ENCODE peak calls at places on chromosome X, in eight cellular contexts. One of them, this sample, is unnamed.

GRCh38 chrX:17710836-17711235 is 26.5 kb upstream of the SCML1 start:
- DNase-seq in HepG2: peak; percentile 82
- DNase-seq in uterus: no peak
- DNase-seq in suprapubic skin: no peak
- DNase-seq in body of pancreas: no peak
- DNase-seq in heart left ventricle: no peak
- DNase-seq in adrenal gland: no peak
- DNase-seq in IMR-90: peak; percentile 5
- DNase-seq in this sample: no peak

GRCh38 chrX:150731795-150732194 is 38.6 kb downstream of the MTMR1 start:
- DNase-seq in HepG2: no peak
- DNase-seq in uterus: no peak
- DNase-seq in suprapubic skin: no peak
- DNase-seq in body of pancreas: no peak
- DNase-seq in heart left ventricle: peak; percentile 35
- DNase-seq in adrenal gland: no peak
- DNase-seq in IMR-90: peak; percentile 97
- DNase-seq in this sample: no peak

GRCh38 chrX:10952619-10953018 is 158.5 kb upstream of the HCCS start:
- DNase-seq in HepG2: no peak
- DNase-seq in uterus: no peak
- DNase-seq in suprapubic skin: no peak
- DNase-seq in body of pancreas: no peak
- DNase-seq in heart left ventricle: no peak
- DNase-seq in adrenal gland: no peak
- DNase-seq in IMR-90: peak; percentile 20
- DNase-seq in this sample: no peak

GRCh38 chrX:15721911-15722310 is 16.2 kb upstream of the CA5B start:
- DNase-seq in HepG2: no peak
- DNase-seq in uterus: no peak
- DNase-seq in suprapubic skin: no peak
- DNase-seq in body of pancreas: no peak
- DNase-seq in heart left ventricle: no peak
- DNase-seq in adrenal gland: no peak
- DNase-seq in IMR-90: peak; percentile 43
- DNase-seq in this sample: no peak

GRCh38 chrX:14064632-14065432 is 35.1 kb upstream of the GEMIN8 start:
- DNase-seq in HepG2: no peak
- DNase-seq in uterus: no peak
- DNase-seq in suprapubic skin: no peak
- DNase-seq in body of pancreas: no peak
- DNase-seq in heart left ventricle: no peak
- DNase-seq in adrenal gland: no peak
- DNase-seq in IMR-90: peak; percentile 51
- DNase-seq in this sample: no peak

GRCh38 chrX:51825432-51825831 is 68.0 kb upstream of the MAGED1 start:
- DNase-seq in HepG2: no peak
- DNase-seq in uterus: no peak
- DNase-seq in suprapubic skin: no peak
- DNase-seq in body of pancreas: no peak
- DNase-seq in heart left ventricle: no peak
- DNase-seq in adrenal gland: no peak
- DNase-seq in IMR-90: peak; percentile 38
- DNase-seq in this sample: no peak

GRCh38 chrX:46502848-46503247 is 42.4 kb downstream of the ZNF674 start:
- DNase-seq in HepG2: peak; percentile 27
- DNase-seq in uterus: no peak
- DNase-seq in suprapubic skin: no peak
- DNase-seq in body of pancreas: no peak
- DNase-seq in heart left ventricle: no peak
- DNase-seq in adrenal gland: no peak
- DNase-seq in IMR-90: no peak
- DNase-seq in this sample: no peak

GRCh38 chrX:2894885-2895292 is 34.2 kb downstream of the ARSD start:
- DNase-seq in HepG2: peak; percentile 37
- DNase-seq in uterus: peak; percentile 74
- DNase-seq in suprapubic skin: no peak
- DNase-seq in body of pancreas: peak; percentile 39
- DNase-seq in heart left ventricle: no peak
- DNase-seq in adrenal gland: peak; percentile 27
- DNase-seq in IMR-90: peak; percentile 50
- DNase-seq in this sample: no peak

GRCh38 chrX:42109428-42109827 is 186.1 kb upstream of the CASK start:
- DNase-seq in HepG2: no peak
- DNase-seq in uterus: no peak
- DNase-seq in suprapubic skin: no peak
- DNase-seq in body of pancreas: no peak
- DNase-seq in heart left ventricle: no peak
- DNase-seq in adrenal gland: no peak
- DNase-seq in IMR-90: no peak
- DNase-seq in this sample: no peak

GRCh38 chrX:12076046-12076445 is 62.2 kb upstream of the FRMPD4 start:
- DNase-seq in HepG2: no peak
- DNase-seq in uterus: no peak
- DNase-seq in suprapubic skin: no peak
- DNase-seq in body of pancreas: no peak
- DNase-seq in heart left ventricle: no peak
- DNase-seq in adrenal gland: no peak
- DNase-seq in IMR-90: peak; percentile 18
- DNase-seq in this sample: no peak

GRCh38 chrX:97524997-97525396 is 641.3 kb downstream of the RPA4 start:
- DNase-seq in HepG2: no peak
- DNase-seq in uterus: no peak
- DNase-seq in suprapubic skin: no peak
- DNase-seq in body of pancreas: no peak
- DNase-seq in heart left ventricle: no peak
- DNase-seq in adrenal gland: no peak
- DNase-seq in IMR-90: no peak
- DNase-seq in this sample: no peak

GRCh38 chrX:148808825-148809224 is 308.4 kb downstream of the AFF2 start:
- DNase-seq in HepG2: no peak
- DNase-seq in uterus: no peak
- DNase-seq in suprapubic skin: no peak
- DNase-seq in body of pancreas: no peak
- DNase-seq in heart left ventricle: no peak
- DNase-seq in adrenal gland: no peak
- DNase-seq in IMR-90: no peak
- DNase-seq in this sample: no peak

GRCh38 chrX:18354369-18355329 is at the start of gene SCML2:
- DNase-seq in HepG2: peak; percentile 5
- DNase-seq in uterus: peak; percentile 20
- DNase-seq in suprapubic skin: no peak
- DNase-seq in body of pancreas: peak; percentile 40
- DNase-seq in heart left ventricle: peak; percentile 52
- DNase-seq in adrenal gland: peak; percentile 50
- DNase-seq in IMR-90: peak; percentile 21
- DNase-seq in this sample: no peak

GRCh38 chrX:15158350-15158735 is 111.5 kb downstream of the ASB9 start:
- DNase-seq in HepG2: no peak
- DNase-seq in uterus: no peak
- DNase-seq in suprapubic skin: no peak
- DNase-seq in body of pancreas: no peak
- DNase-seq in heart left ventricle: no peak
- DNase-seq in adrenal gland: no peak
- DNase-seq in IMR-90: no peak
- DNase-seq in this sample: no peak

GRCh38 chrX:80812176-80812575 is 2.5 kb upstream of the BRWD3 start:
- DNase-seq in HepG2: peak; percentile 18
- DNase-seq in uterus: no peak
- DNase-seq in suprapubic skin: no peak
- DNase-seq in body of pancreas: no peak
- DNase-seq in heart left ventricle: peak; percentile 50
- DNase-seq in adrenal gland: peak; percentile 9
- DNase-seq in IMR-90: peak; percentile 19
- DNase-seq in this sample: no peak

GRCh38 chrX:38948046-38948445 is 146.8 kb downstream of the MID1IP1 start:
- DNase-seq in HepG2: no peak
- DNase-seq in uterus: no peak
- DNase-seq in suprapubic skin: no peak
- DNase-seq in body of pancreas: no peak
- DNase-seq in heart left ventricle: no peak
- DNase-seq in adrenal gland: no peak
- DNase-seq in IMR-90: no peak
- DNase-seq in this sample: no peak

GRCh38 chrX:21255207-21255606 is 119.0 kb upstream of the CNKSR2 start:
- DNase-seq in HepG2: no peak
- DNase-seq in uterus: no peak
- DNase-seq in suprapubic skin: no peak
- DNase-seq in body of pancreas: no peak
- DNase-seq in heart left ventricle: no peak
- DNase-seq in adrenal gland: no peak
- DNase-seq in IMR-90: no peak
- DNase-seq in this sample: no peak

GRCh38 chrX:129719931-129720520 is 18.8 kb upstream of the XPNPEP2 start:
- DNase-seq in HepG2: no peak
- DNase-seq in uterus: no peak
- DNase-seq in suprapubic skin: no peak
- DNase-seq in body of pancreas: no peak
- DNase-seq in heart left ventricle: no peak
- DNase-seq in adrenal gland: no peak
- DNase-seq in IMR-90: no peak
- DNase-seq in this sample: no peak
- H3K4me1 ChIP-seq in HepG2: peaks cover 18% of the 10 kb centered on the region
- H3K4me1 ChIP-seq in uterus: no peaks in the 10 kb centered on the region
- H3K4me1 ChIP-seq in suprapubic skin: no peaks in the 10 kb centered on the region
- H3K4me1 ChIP-seq in body of pancreas: no peaks in the 10 kb centered on the region
- H3K4me1 ChIP-seq in heart left ventricle: no peaks in the 10 kb centered on the region
- H3K4me1 ChIP-seq in adrenal gland: no peaks in the 10 kb centered on the region
- H3K4me1 ChIP-seq in IMR-90: peaks cover 4% of the 10 kb centered on the region
- H3K4me1 ChIP-seq in this sample: no peaks in the 10 kb centered on the region

DNA sequence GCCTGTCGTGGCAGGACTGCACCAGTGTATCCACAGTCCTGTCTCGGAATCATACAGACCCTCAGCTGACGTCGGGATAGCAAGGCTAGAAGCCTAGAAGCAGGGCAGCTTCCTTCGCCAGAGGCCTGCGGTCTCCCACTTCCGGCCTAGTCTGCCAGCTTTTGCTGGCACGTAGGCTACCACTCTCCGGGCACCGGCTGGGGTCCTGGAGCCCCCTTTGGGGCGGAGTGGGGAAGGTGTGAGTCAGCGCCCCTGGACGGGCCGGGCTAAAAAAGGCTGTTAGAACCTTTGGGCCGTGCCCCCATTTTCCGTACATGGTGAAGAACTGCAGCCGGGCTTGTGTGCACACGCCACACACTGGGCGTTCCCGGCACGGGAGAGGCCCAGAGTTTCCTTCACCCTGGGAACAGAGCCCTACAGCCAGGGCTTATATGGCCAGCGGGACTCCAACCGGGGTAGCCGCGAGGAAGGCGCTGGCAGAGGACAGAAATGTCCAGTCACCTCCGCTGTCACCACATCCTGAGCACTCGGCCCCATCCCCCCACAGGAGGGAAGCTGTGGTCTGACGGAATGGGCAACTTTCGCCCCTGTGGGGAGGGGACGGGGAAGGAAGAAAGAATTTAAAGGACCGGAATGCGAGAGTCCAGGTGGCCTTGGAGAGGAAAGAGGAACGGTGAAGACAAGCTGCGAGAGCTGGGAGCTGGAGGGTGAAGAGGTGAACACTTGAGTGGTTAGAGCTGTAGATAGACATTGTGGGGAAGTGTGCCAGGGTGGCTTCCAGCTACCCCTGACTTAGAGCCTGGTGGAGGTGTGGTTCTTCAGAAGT is 4.6 kb downstream of the MAGIX start:
- DNase-seq in HepG2: no peak
- DNase-seq in uterus: peak; percentile 84
- DNase-seq in suprapubic skin: peak; percentile 83
- DNase-seq in body of pancreas: no peak
- DNase-seq in heart left ventricle: peak; percentile 91
- DNase-seq in adrenal gland: peak; percentile 72
- DNase-seq in IMR-90: peak; percentile 73
- DNase-seq in this sample: no peak
- TF ChIP-seq POLR2A in HepG2: no peak
- TF ChIP-seq POLR2A in uterus: peak; percentile 63
- TF ChIP-seq POLR2A in suprapubic skin: no peak
- TF ChIP-seq POLR2A in body of pancreas: peak; percentile 17
- TF ChIP-seq POLR2A in heart left ventricle: peak; percentile 73
- TF ChIP-seq POLR2A in adrenal gland: peak; percentile 53
- TF ChIP-seq POLR2A in IMR-90: peak; percentile 40
- TF ChIP-seq POLR2A in this sample: no peak

DNA sequence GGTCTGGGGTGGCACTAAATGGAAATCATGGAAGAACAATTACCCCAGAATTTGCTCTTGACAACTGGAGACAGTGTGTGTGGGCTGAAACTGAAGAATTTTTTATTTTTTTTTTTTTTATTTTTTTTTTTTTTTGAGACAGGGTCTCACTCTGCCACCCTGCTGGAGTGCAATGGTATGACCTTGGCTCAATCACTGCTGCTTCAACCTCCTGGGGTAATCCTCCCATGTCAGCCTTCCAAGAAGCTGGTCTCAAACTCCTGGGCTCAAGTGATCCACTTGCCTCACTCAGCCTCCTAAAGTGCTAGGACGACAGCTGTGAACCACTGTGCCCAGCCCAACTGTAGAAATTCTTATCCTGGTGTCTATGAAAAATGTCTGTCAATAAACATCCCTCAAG is 127.9 kb upstream of the MAP3K15 start:
- DNase-seq in HepG2: no peak
- DNase-seq in uterus: no peak
- DNase-seq in suprapubic skin: no peak
- DNase-seq in body of pancreas: no peak
- DNase-seq in heart left ventricle: no peak
- DNase-seq in adrenal gland: no peak
- DNase-seq in IMR-90: no peak
- DNase-seq in this sample: no peak
- TF ChIP-seq CTCF in HepG2: no peak
- TF ChIP-seq CTCF in uterus: no peak
- TF ChIP-seq CTCF in suprapubic skin: no peak
- TF ChIP-seq CTCF in body of pancreas: no peak
- TF ChIP-seq CTCF in heart left ventricle: no peak
- TF ChIP-seq CTCF in adrenal gland: no peak
- TF ChIP-seq CTCF in IMR-90: no peak
- TF ChIP-seq CTCF in this sample: no peak

GRCh38 chrX:40090050-40090804 is 7.5 kb downstream of the BCOR start:
- DNase-seq in HepG2: no peak
- DNase-seq in uterus: peak; percentile 44
- DNase-seq in suprapubic skin: no peak
- DNase-seq in body of pancreas: no peak
- DNase-seq in heart left ventricle: peak; percentile 55
- DNase-seq in adrenal gland: peak; percentile 47
- DNase-seq in IMR-90: no peak
- DNase-seq in this sample: no peak

GRCh38 chrX:40088803-40089540 is 8.8 kb downstream of the BCOR start:
- DNase-seq in HepG2: no peak
- DNase-seq in uterus: no peak
- DNase-seq in suprapubic skin: no peak
- DNase-seq in body of pancreas: no peak
- DNase-seq in heart left ventricle: no peak
- DNase-seq in adrenal gland: no peak
- DNase-seq in IMR-90: no peak
- DNase-seq in this sample: no peak

GRCh38 chrX:40087574-40088298 is 10.0 kb downstream of the BCOR start:
- DNase-seq in HepG2: no peak
- DNase-seq in uterus: no peak
- DNase-seq in suprapubic skin: no peak
- DNase-seq in body of pancreas: no peak
- DNase-seq in heart left ventricle: no peak
- DNase-seq in adrenal gland: no peak
- DNase-seq in IMR-90: peak; percentile 79
- DNase-seq in this sample: no peak

GRCh38 chrX:40086569-40087335 is 11.0 kb downstream of the BCOR start:
- DNase-seq in HepG2: no peak
- DNase-seq in uterus: no peak
- DNase-seq in suprapubic skin: no peak
- DNase-seq in body of pancreas: no peak
- DNase-seq in heart left ventricle: no peak
- DNase-seq in adrenal gland: no peak
- DNase-seq in IMR-90: peak; percentile 77
- DNase-seq in this sample: no peak

GRCh38 chrX:40088299-40088625 is 9.5 kb downstream of the BCOR start:
- DNase-seq in HepG2: no peak
- DNase-seq in uterus: no peak
- DNase-seq in suprapubic skin: no peak
- DNase-seq in body of pancreas: no peak
- DNase-seq in heart left ventricle: no peak
- DNase-seq in adrenal gland: no peak
- DNase-seq in IMR-90: no peak
- DNase-seq in this sample: no peak
- H3K4me1 ChIP-seq in HepG2: peaks cover 86% of the 10 kb centered on the region
- H3K4me1 ChIP-seq in uterus: no peaks in the 10 kb centered on the region
- H3K4me1 ChIP-seq in suprapubic skin: peaks cover 62% of the 10 kb centered on the region
- H3K4me1 ChIP-seq in body of pancreas: peaks cover 86% of the 10 kb centered on the region
- H3K4me1 ChIP-seq in heart left ventricle: peaks cover 16% of the 10 kb centered on the region
- H3K4me1 ChIP-seq in adrenal gland: peaks cover 57% of the 10 kb centered on the region
- H3K4me1 ChIP-seq in IMR-90: peaks cover 22% of the 10 kb centered on the region
- H3K4me1 ChIP-seq in this sample: no peaks in the 10 kb centered on the region

This sample was measured in breast epithelium.